ENCODE peak calls at places on chromosome 18, in four cellular contexts. L is HFFc6, Y is HL-60, R is NAMALWA. T is an unnamed sample.

GRCh38 chr18:48680871-48681270 is 142.0 kb downstream of the CTIF start:
- DNase-seq in L (no peak), R (no peak), Y (no peak), T (no peak)

GRCh38 chr18:58257461-58257860 is 213.4 kb downstream of the NEDD4L start:
- DNase-seq in L (no peak), Y (no peak), R (peak), T (no peak)

GRCh38 chr18:62996552-62996951 is 281.2 kb downstream of the PHLPP1 start:
- DNase-seq in R (no peak), Y (no peak), L (no peak), T (no peak)

GRCh38 chr18:61953161-61953560 is 60.4 kb upstream of the RNF152 start:
- DNase-seq in Y (no peak), L (no peak), R (no peak), T (no peak)

GRCh38 chr18:3608488-3608887 is 158.5 kb downstream of the TGIF1 start:
- DNase-seq in L (no peak), Y (no peak), R (no peak), T (no peak)

GRCh38 chr18:27952741-27953140 is 224.2 kb downstream of the CDH2 start:
- DNase-seq in L (no peak), Y (no peak), R (no peak), T (no peak)

GRCh38 chr18:48060346-48060745 is 129.9 kb upstream of the SMAD2 start:
- DNase-seq in L (no peak), R (no peak), Y (no peak), T (no peak)

GRCh38 chr18:31364190-31364589 is 12.4 kb upstream of the DSG4 start:
- DNase-seq in L (no peak), Y (no peak), R (no peak), T (no peak)

GRCh38 chr18:58416704-58417683 is 211.9 kb downstream of the ALPK2 start:
- DNase-seq in R (no peak), L (no peak), Y (no peak), T (no peak)

GRCh38 chr18:28740575-28740974 is 563.6 kb upstream of the CDH2 start:
- DNase-seq in Y (no peak), R (no peak), L (no peak), T (no peak)

GRCh38 chr18:78949216-78949615 is 30.4 kb upstream of the SALL3 start:
- DNase-seq in L (no peak), Y (no peak), R (no peak), T (no peak)

GRCh38 chr18:76265375-76266225 is 229.4 kb downstream of the ZNF516 start:
- DNase-seq in R (no peak), L (no peak), Y (no peak), T (peak)

GRCh38 chr18:79786781-79787526 is 10.8 kb upstream of the KCNG2 start:
- DNase-seq in R (no peak), Y (no peak), L (no peak), T (peak)

GRCh38 chr18:32019251-32019943 is 772 bp downstream of the RNF125 start:
- DNase-seq in R (peak), Y (no peak), L (no peak), T (no peak)

GRCh38 chr18:42018831-42019230 is 63.8 kb downstream of the PIK3C3 start:
- DNase-seq in L (no peak), Y (no peak), R (no peak), T (no peak)

GRCh38 chr18:13414542-13414941 is 196.0 kb downstream of the LDLRAD4 start:
- DNase-seq in Y (no peak), L (no peak), R (no peak), T (no peak)

GRCh38 chr18:52163478-52163877 is 176.5 kb upstream of the DCC start:
- DNase-seq in L (no peak), R (no peak), Y (no peak), T (no peak)

GRCh38 chr18:9638886-9639285 is 24.5 kb upstream of the PPP4R1 start:
- DNase-seq in Y (no peak), L (no peak), R (no peak), T (no peak)

GRCh38 chr18:48754559-48754958 is 196.2 kb downstream of the SMAD7 start:
- DNase-seq in R (no peak), Y (no peak), L (no peak), T (no peak)

GRCh38 chr18:58321986-58322385 is 278.0 kb downstream of the NEDD4L start:
- DNase-seq in R (peak), Y (peak), L (peak), T (peak)

GRCh38 chr18:76801567-76802505 is 20.5 kb upstream of the ZNF236 start:
- DNase-seq in R (peak), L (no peak), Y (peak), T (no peak)

GRCh38 chr18:22084547-22084946 is 84.8 kb upstream of the GATA6 start:
- DNase-seq in Y (no peak), R (no peak), L (no peak), T (no peak)

GRCh38 chr18:58194028-58194427 is 150.0 kb downstream of the NEDD4L start:
- DNase-seq in Y (no peak), L (no peak), R (no peak), T (no peak)

GRCh38 chr18:78151234-78151633 is 828.4 kb upstream of the SALL3 start:
- DNase-seq in L (no peak), R (no peak), Y (no peak), T (no peak)

GRCh38 chr18:39675916-39676315 is 2110.3 kb upstream of the CELF4 start:
- DNase-seq in Y (no peak), R (no peak), L (no peak), T (no peak)

GRCh38 chr18:28153485-28154065 is 23.4 kb downstream of the CDH2 start:
- DNase-seq in R (no peak), L (no peak), Y (no peak), T (no peak)

GRCh38 chr18:44731866-44732555 is 51.3 kb downstream of the SETBP1 start:
- DNase-seq in Y (no peak), L (peak), R (peak), T (no peak)

GRCh38 chr18:13500891-13501887 is 225.2 kb downstream of the FAM210A start:
- DNase-seq in Y (no peak), R (no peak), L (peak), T (peak)

GRCh38 chr18:361941-362913 is 94.4 kb upstream of the THOC1 start:
- DNase-seq in Y (peak), L (peak), R (no peak), T (peak)

GRCh38 chr18:73614812-73615211 is 532.8 kb downstream of the FBXO15 start:
- DNase-seq in R (no peak), L (peak), Y (no peak), T (peak)

GRCh38 chr18:46386788-46387187 is 270.2 kb downstream of the LOXHD1 start:
- DNase-seq in L (no peak), Y (no peak), R (no peak), T (no peak)

GRCh38 chr18:35581555-35582309 is at the start of gene GALNT1:
- DNase-seq in R (peak), Y (no peak), L (no peak), T (no peak)

GRCh38 chr18:59900222-59901128 is 679 bp downstream of the PMAIP1 start:
- DNase-seq in L (peak), R (peak), Y (no peak), T (peak)

GRCh38 chr18:46497129-46497528 is 159.9 kb downstream of the LOXHD1 start:
- DNase-seq in R (peak), L (no peak), Y (peak), T (peak)